ENCODE peak calls at places on chromosomes 11 and 22, in four cellular contexts. One of them, this sample, is unnamed.

GRCh38 chr11:99865951-99866350 is 821.1 kb upstream of the ARHGAP42 start:
- DNase-seq in mammary epithelial cell: no peak
- DNase-seq in gastrocnemius medialis: no peak
- DNase-seq in neural crest cell: no peak
- DNase-seq in this sample: no peak

GRCh38 chr22:40187389-40187788 is 9.7 kb downstream of the TNRC6B start:
- DNase-seq in gastrocnemius medialis: no peak
- DNase-seq in mammary epithelial cell: no peak
- DNase-seq in neural crest cell: no peak
- DNase-seq in this sample: no peak

GRCh38 chr11:69817265-69818236 is 1.7 kb downstream of the FGF3 start:
- DNase-seq in gastrocnemius medialis: no peak
- DNase-seq in mammary epithelial cell: peak
- DNase-seq in neural crest cell: no peak
- DNase-seq in this sample: peak

GRCh38 chr11:41836426-41836825 is 377.0 kb upstream of the LRRC4C start:
- DNase-seq in gastrocnemius medialis: no peak
- DNase-seq in neural crest cell: no peak
- DNase-seq in mammary epithelial cell: no peak
- DNase-seq in this sample: no peak

GRCh38 chr11:86151188-86152005 is 82.5 kb upstream of the PICALM start:
- DNase-seq in mammary epithelial cell: no peak
- DNase-seq in neural crest cell: no peak
- DNase-seq in gastrocnemius medialis: no peak
- DNase-seq in this sample: no peak

GRCh38 chr11:63871962-63872832 is 33.3 kb downstream of the MARK2 start:
- DNase-seq in gastrocnemius medialis: peak
- DNase-seq in neural crest cell: peak
- DNase-seq in mammary epithelial cell: peak
- DNase-seq in this sample: peak

GRCh38 chr22:19750666-19751490 is 9.7 kb upstream of the TBX1 start:
- DNase-seq in neural crest cell: no peak
- DNase-seq in mammary epithelial cell: no peak
- DNase-seq in gastrocnemius medialis: no peak
- DNase-seq in this sample: no peak

GRCh38 chr22:48151641-48152040 is 1389.2 kb downstream of the TBC1D22A start:
- DNase-seq in neural crest cell: no peak
- DNase-seq in gastrocnemius medialis: no peak
- DNase-seq in mammary epithelial cell: no peak
- DNase-seq in this sample: no peak

GRCh38 chr22:42993651-42994275 is 21.2 kb downstream of the PACSIN2 start:
- DNase-seq in gastrocnemius medialis: no peak
- DNase-seq in mammary epithelial cell: no peak
- DNase-seq in neural crest cell: no peak
- DNase-seq in this sample: no peak

GRCh38 chr11:5507586-5508305 is 2.0 kb downstream of the UBQLN3 start:
- DNase-seq in mammary epithelial cell: no peak
- DNase-seq in neural crest cell: no peak
- DNase-seq in gastrocnemius medialis: no peak
- DNase-seq in this sample: no peak

GRCh38 chr22:28582806-28583205 is 96.8 kb downstream of the TTC28 start:
- DNase-seq in gastrocnemius medialis: no peak
- DNase-seq in mammary epithelial cell: peak
- DNase-seq in neural crest cell: no peak
- DNase-seq in this sample: no peak

GRCh38 chr11:115503083-115503885 is 931 bp downstream of the CADM1 start:
- DNase-seq in mammary epithelial cell: peak
- DNase-seq in gastrocnemius medialis: peak
- DNase-seq in neural crest cell: peak
- DNase-seq in this sample: peak

GRCh38 chr22:20107471-20107901 is 8.4 kb upstream of the RANBP1 start:
- DNase-seq in mammary epithelial cell: no peak
- DNase-seq in gastrocnemius medialis: no peak
- DNase-seq in neural crest cell: no peak
- DNase-seq in this sample: no peak

GRCh38 chr11:19025799-19026406 is 34.6 kb downstream of the MRGPRX2 start:
- DNase-seq in neural crest cell: no peak
- DNase-seq in gastrocnemius medialis: no peak
- DNase-seq in mammary epithelial cell: peak
- DNase-seq in this sample: no peak

GRCh38 chr11:70244698-70245097 is 25.8 kb upstream of the PPFIA1 start:
- DNase-seq in gastrocnemius medialis: no peak
- DNase-seq in neural crest cell: no peak
- DNase-seq in mammary epithelial cell: peak
- DNase-seq in this sample: no peak

GRCh38 chr22:45505991-45506743 is 3.5 kb downstream of the FBLN1 start:
- DNase-seq in neural crest cell: no peak
- DNase-seq in mammary epithelial cell: no peak
- DNase-seq in gastrocnemius medialis: no peak
- DNase-seq in this sample: no peak

GRCh38 chr11:113991170-113991569 is 16.3 kb downstream of the HTR3A start:
- DNase-seq in mammary epithelial cell: peak
- DNase-seq in gastrocnemius medialis: no peak
- DNase-seq in neural crest cell: peak
- DNase-seq in this sample: peak

GRCh38 chr11:74871037-74871436 is 77.9 kb downstream of the XRRA1 start:
- DNase-seq in gastrocnemius medialis: no peak
- DNase-seq in neural crest cell: no peak
- DNase-seq in mammary epithelial cell: no peak
- DNase-seq in this sample: no peak

GRCh38 chr11:74866557-74866956 is 82.3 kb downstream of the XRRA1 start:
- DNase-seq in mammary epithelial cell: no peak
- DNase-seq in neural crest cell: no peak
- DNase-seq in gastrocnemius medialis: no peak
- DNase-seq in this sample: no peak

DNA sequence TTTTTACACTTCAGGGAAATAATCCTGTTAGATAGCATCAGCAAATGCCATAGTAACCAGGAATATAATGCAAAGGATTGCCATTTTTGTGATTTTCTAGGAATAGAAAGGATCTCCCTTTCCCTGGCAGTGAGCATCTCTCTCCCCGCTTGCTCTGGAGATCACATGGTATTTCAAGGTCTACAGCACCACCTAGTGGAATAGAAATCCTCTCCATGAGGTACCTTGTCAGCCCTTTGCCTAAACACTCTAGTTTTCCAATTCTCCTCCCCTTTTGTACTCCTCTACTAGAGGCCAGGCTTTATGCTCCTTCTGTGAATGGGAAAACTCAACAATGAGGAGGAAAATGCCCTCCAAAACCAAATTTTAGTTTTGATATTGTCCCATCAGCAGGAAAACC is 78.4 kb downstream of the XRRA1 start:
- DNase-seq in gastrocnemius medialis: no peak
- DNase-seq in neural crest cell: no peak
- DNase-seq in mammary epithelial cell: peak
- DNase-seq in this sample: no peak
- TF ChIP-seq CTCF in gastrocnemius medialis: no peak
- TF ChIP-seq CTCF in neural crest cell: peak
- TF ChIP-seq CTCF in mammary epithelial cell: peak
- TF ChIP-seq CTCF in this sample: no peak

GRCh38 chr22:46996595-46997310 is 234.3 kb downstream of the TBC1D22A start:
- DNase-seq in neural crest cell: no peak
- DNase-seq in mammary epithelial cell: peak
- DNase-seq in gastrocnemius medialis: no peak
- DNase-seq in this sample: no peak
- TF ChIP-seq CTCF in neural crest cell: no peak
- TF ChIP-seq CTCF in mammary epithelial cell: peak
- TF ChIP-seq CTCF in gastrocnemius medialis: no peak
- TF ChIP-seq CTCF in this sample: no peak

GRCh38 chr11:96704847-96705246 is 315.0 kb downstream of the JRKL start:
- DNase-seq in gastrocnemius medialis: no peak
- DNase-seq in mammary epithelial cell: no peak
- DNase-seq in neural crest cell: no peak
- DNase-seq in this sample: no peak
- TF ChIP-seq CTCF in gastrocnemius medialis: no peak
- TF ChIP-seq CTCF in mammary epithelial cell: no peak
- TF ChIP-seq CTCF in neural crest cell: no peak
- TF ChIP-seq CTCF in this sample: no peak

GRCh38 chr22:50144005-50144614 is 26.4 kb upstream of the PANX2 start:
- DNase-seq in mammary epithelial cell: no peak
- DNase-seq in neural crest cell: no peak
- DNase-seq in gastrocnemius medialis: no peak
- DNase-seq in this sample: no peak
- TF ChIP-seq CTCF in mammary epithelial cell: no peak
- TF ChIP-seq CTCF in neural crest cell: no peak
- TF ChIP-seq CTCF in gastrocnemius medialis: no peak
- TF ChIP-seq CTCF in this sample: no peak

GRCh38 chr11:3058753-3059664 is 1.8 kb upstream of the CARS1 start:
- DNase-seq in mammary epithelial cell: peak
- DNase-seq in neural crest cell: no peak
- DNase-seq in gastrocnemius medialis: peak
- DNase-seq in this sample: no peak
- TF ChIP-seq CTCF in mammary epithelial cell: no peak
- TF ChIP-seq CTCF in neural crest cell: no peak
- TF ChIP-seq CTCF in gastrocnemius medialis: no peak
- TF ChIP-seq CTCF in this sample: no peak

DNA sequence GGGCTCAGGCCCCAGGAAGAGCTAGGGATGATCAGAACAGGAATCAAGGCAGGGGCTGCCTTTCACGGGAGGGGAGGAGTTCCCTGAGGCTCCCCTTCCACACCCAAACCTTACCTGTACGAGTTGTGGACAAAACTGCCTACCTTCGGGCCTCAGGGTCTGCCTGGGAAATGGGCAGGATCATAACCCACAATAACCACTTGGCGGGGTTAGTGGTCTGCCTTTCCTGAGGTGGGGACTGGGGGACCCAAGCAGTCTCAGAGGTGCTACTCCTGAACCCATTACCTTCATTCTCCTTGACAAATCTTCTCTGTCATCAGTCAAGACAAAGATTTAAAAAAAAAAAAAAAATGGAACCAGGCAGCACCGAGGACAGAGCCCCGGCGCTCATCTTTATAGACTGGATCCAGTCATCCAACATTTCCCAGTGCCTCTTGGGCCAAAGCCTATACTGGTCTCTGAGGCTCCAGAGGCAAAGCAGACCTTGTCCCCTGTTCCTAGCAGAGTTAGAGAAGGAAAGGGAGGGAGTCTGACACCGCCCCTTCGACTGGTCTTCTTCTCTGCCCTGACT is 14.2 kb downstream of the P2RY6 start:
- DNase-seq in neural crest cell: no peak
- DNase-seq in mammary epithelial cell: no peak
- DNase-seq in gastrocnemius medialis: no peak
- DNase-seq in this sample: no peak
- TF ChIP-seq CTCF in neural crest cell: no peak
- TF ChIP-seq CTCF in mammary epithelial cell: no peak
- TF ChIP-seq CTCF in gastrocnemius medialis: no peak
- TF ChIP-seq CTCF in this sample: peak

This sample was measured in endothelial cell.